ENCODE peak calls at places on chromosomes 4 and X, in seven cellular contexts. O, A, W, L, E, K and H are unnamed samples.

GRCh38 chrX:39899059-39899458 is 198.7 kb downstream of the BCOR start:
- DNase-seq in O (no peak), A (no peak), W (no peak), L (no peak), E (no peak), K (no peak), H (no peak)

GRCh38 chr4:88605744-88606143 is 13.5 kb downstream of the HERC3 start:
- DNase-seq in O (no peak), A (no peak), W (no peak), L (no peak), E (no peak), K (no peak), H (no peak)

GRCh38 chr4:155966661-155967060 is 13.0 kb upstream of the CTSO start:
- DNase-seq in O (no peak), A (no peak), W (no peak), L (no peak), E (no peak), K (no peak), H (no peak)

GRCh38 chr4:169024762-169025161 is 14.7 kb upstream of the CBR4 start:
- DNase-seq in O (peak; percentile 23), A (no peak), W (no peak), L (no peak), E (no peak), K (peak; percentile 67), H (no peak)

GRCh38 chr4:40953253-40954118 is 203.7 kb downstream of the NSUN7 start:
- DNase-seq in O (peak; percentile 50), A (no peak), W (no peak), L (no peak), E (peak; percentile 40), K (no peak), H (peak; percentile 31)

GRCh38 chrX:139831689-139832456 is 101.0 kb downstream of the ATP11C start:
- DNase-seq in O (peak; percentile 19), A (no peak), W (no peak), L (no peak), E (peak; percentile 23), K (peak; percentile 79), H (no peak)

GRCh38 chrX:40663078-40663740 is 15.8 kb upstream of the CXorf38 start:
- DNase-seq in O (no peak), A (no peak), W (no peak), L (no peak), E (no peak), K (no peak), H (no peak)

GRCh38 chr4:139015269-139015947 is at the start of gene NOCT:
- DNase-seq in O (peak; percentile 91), A (peak; percentile 76), W (peak; percentile 87), L (peak; percentile 70), E (peak; percentile 93), K (peak; percentile 93), H (peak; percentile 86)

GRCh38 chr4:119873132-119873531 is 193.5 kb downstream of the MAD2L1 start:
- DNase-seq in O (no peak), A (no peak), W (no peak), L (no peak), E (no peak), K (no peak), H (no peak)

GRCh38 chrX:43121637-43122036 is 343.7 kb upstream of the PPP1R2C start:
- DNase-seq in O (no peak), A (no peak), W (no peak), L (no peak), E (peak; percentile 20), K (no peak), H (no peak)

GRCh38 chrX:40543661-40544328 is 37.0 kb upstream of the ATP6AP2 start:
- DNase-seq in O (peak; percentile 78), A (no peak), W (peak; percentile 45), L (no peak), E (peak; percentile 17), K (peak; percentile 81), H (no peak)

GRCh38 chr4:81214518-81215218 is 354 bp downstream of the PRKG2 start:
- DNase-seq in O (peak; percentile 56), A (no peak), W (peak; percentile 33), L (no peak), E (peak; percentile 19), K (no peak), H (no peak)

GRCh38 chr4:100258675-100259074 is 68.4 kb upstream of the DDIT4L start:
- DNase-seq in O (no peak), A (no peak), W (no peak), L (no peak), E (no peak), K (no peak), H (no peak)

GRCh38 chrX:41481264-41482109 is 34.3 kb downstream of the NYX start:
- DNase-seq in O (no peak), A (no peak), W (peak; percentile 15), L (no peak), E (no peak), K (peak; percentile 12), H (no peak)

GRCh38 chr4:65661469-65661868 is 8.8 kb downstream of the EPHA5 start:
- DNase-seq in O (no peak), A (no peak), W (no peak), L (no peak), E (no peak), K (peak; percentile 84), H (no peak)

GRCh38 chr4:86759298-86759697 is 89.9 kb downstream of the SLC10A6 start:
- DNase-seq in O (no peak), A (no peak), W (no peak), L (no peak), E (no peak), K (no peak), H (no peak)

GRCh38 chrX:49627030-49627777 is 28.4 kb downstream of the GAGE1 start:
- DNase-seq in O (no peak), A (no peak), W (no peak), L (no peak), E (peak; percentile 29), K (peak; percentile 11), H (peak; percentile 12)

GRCh38 chr4:48543796-48544195 is 53.7 kb downstream of the ZAR1 start:
- DNase-seq in O (no peak), A (no peak), W (no peak), L (no peak), E (no peak), K (peak; percentile 93), H (no peak)

GRCh38 chrX:97461763-97462162 is 578.1 kb downstream of the RPA4 start:
- DNase-seq in O (no peak), A (no peak), W (no peak), L (no peak), E (no peak), K (no peak), H (no peak)
- TF ChIP-seq CTCF in O (no peak), A (peak; percentile 68), W (peak; percentile 46), L (no peak), E (no peak), K (peak; percentile 18), H (no peak)

GRCh38 chrX:134460861-134461218 is 875 bp downstream of the HPRT1 start:
- DNase-seq in O (peak; percentile 31), A (no peak), W (no peak), L (no peak), E (no peak), K (peak; percentile 13), H (no peak)
- TF ChIP-seq CTCF in O (no peak), A (no peak), W (no peak), L (no peak), E (no peak), K (no peak), H (no peak)

DNA sequence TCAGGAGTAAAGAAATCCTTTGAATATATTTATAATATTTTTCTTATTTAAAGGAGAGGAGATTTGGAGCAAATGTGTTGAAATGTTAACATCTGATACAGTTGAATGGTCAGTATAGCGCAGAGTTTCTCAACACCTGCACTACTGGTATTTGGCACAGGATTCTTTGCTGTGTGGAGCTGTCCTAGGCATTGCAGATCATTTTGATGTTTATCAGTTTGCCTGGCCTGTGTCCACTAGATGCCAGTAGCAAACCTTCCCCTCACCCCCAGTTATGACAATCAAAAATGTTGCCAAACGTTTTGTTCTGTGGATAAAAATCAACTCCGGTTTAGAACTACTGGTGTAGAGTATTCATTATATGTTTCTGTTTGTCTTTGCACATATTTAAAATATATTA is 765.3 kb upstream of the SLIT2 start:
- DNase-seq in O (no peak), A (no peak), W (peak; percentile 5), L (no peak), E (no peak), K (peak; percentile 42), H (no peak)
- TF ChIP-seq CTCF in O (no peak), A (no peak), W (no peak), L (no peak), E (no peak), K (peak; percentile 41), H (no peak)

DNA sequence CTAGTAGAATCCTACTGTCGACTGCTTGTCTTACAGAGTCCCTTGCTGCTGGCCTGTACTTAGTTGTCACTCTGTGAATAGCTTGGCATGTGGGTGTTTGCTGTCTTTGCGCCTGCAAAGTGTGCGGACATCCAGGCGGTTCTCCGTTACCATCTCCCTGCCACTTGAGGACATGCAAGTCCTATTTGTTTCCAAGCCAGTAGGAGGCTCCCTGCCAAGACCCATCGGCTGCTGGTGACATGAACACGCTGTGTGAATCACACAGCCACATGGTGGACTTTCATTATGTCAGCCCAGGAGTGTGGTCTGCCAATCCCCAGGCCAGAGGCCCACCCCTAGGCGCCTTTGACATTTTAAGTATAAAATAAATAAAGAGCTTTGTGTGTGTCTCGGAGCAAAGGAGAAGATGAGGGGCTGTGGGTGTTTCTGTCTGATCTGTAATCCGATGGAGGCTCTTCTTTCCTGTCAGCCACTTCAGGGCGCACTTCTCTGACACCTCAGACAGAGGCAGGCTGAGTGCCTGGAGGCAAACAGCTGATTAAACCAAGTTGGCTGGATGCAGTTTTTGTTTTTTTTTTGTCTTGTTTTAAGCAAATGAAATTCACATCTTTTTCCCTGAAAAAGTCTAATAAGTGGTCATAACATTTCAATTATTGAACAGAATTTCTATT is 51.5 kb downstream of the ALPK1 start:
- DNase-seq in O (peak; percentile 78), A (no peak), W (peak; percentile 42), L (peak; percentile 43), E (peak; percentile 72), K (peak; percentile 63), H (peak; percentile 84)
- TF ChIP-seq CTCF in O (peak; percentile 32), A (no peak), W (no peak), L (peak; percentile 42), E (no peak), K (peak; percentile 43), H (peak; percentile 37)